ENCODE peak calls at places on chromosomes 2 and 18, in seven cellular contexts. O is IMR-90, A is spleen, J is hepatocyte, R is thyroid gland, I is HCT116, Z is right lobe of liver. Q is an unnamed sample.

GRCh38 chr2:199456383-199457146 is 1.2 kb downstream of the SATB2 start:
- DNase-seq in J (no peak), R (no peak), O (no peak), A (no peak), Z (no peak), I (no peak), Q (no peak)

GRCh38 chr2:182816856-182817255 is 49.6 kb downstream of the FRZB start:
- DNase-seq in R (no peak), O (peak), J (no peak), Z (no peak), I (no peak), A (no peak), Q (no peak)

GRCh38 chr2:230520875-230521155 is 104.8 kb downstream of the SP100 start:
- DNase-seq in I (no peak), A (no peak), O (peak), Z (no peak), J (no peak), R (no peak), Q (no peak)

GRCh38 chr2:27263287-27264252 is 723 bp upstream of the SLC30A3 start:
- DNase-seq in O (no peak), R (no peak), Z (no peak), A (no peak), I (no peak), J (no peak), Q (no peak)

GRCh38 chr2:111617299-111617803 is 266.6 kb downstream of the ANAPC1 start:
- DNase-seq in O (peak), A (no peak), I (peak), J (no peak), Z (no peak), R (no peak), Q (no peak)

GRCh38 chr2:68926782-68927181 is 25.9 kb downstream of the GKN2 start:
- DNase-seq in O (no peak), A (no peak), J (no peak), R (peak), I (no peak), Z (no peak), Q (no peak)

GRCh38 chr2:109454764-109455394 is 158.9 kb downstream of the SEPTIN10 start:
- DNase-seq in J (no peak), I (no peak), Z (no peak), R (no peak), A (peak), O (no peak), Q (no peak)

GRCh38 chr2:25606892-25607291 is 66.5 kb downstream of the DTNB start:
- DNase-seq in Z (no peak), J (peak), I (no peak), A (no peak), O (peak), R (no peak), Q (no peak)

GRCh38 chr2:73984922-73985317 is 210 bp downstream of the TET3 start:
- DNase-seq in O (no peak), J (peak), I (no peak), R (peak), Z (peak), A (no peak), Q (no peak)

GRCh38 chr2:191666733-191667132 is 11.2 kb upstream of the NABP1 start:
- DNase-seq in I (no peak), Z (no peak), J (no peak), R (no peak), A (no peak), O (peak), Q (no peak)

GRCh38 chr2:222174450-222174849 is 124.3 kb downstream of the PAX3 start:
- DNase-seq in J (no peak), I (no peak), R (no peak), O (no peak), A (no peak), Z (no peak), Q (no peak)

GRCh38 chr18:41396861-41397260 is 558.2 kb upstream of the PIK3C3 start:
- DNase-seq in J (peak), A (no peak), Z (no peak), O (peak), R (no peak), I (no peak), Q (no peak)

GRCh38 chr2:157444643-157445040 is 753 bp upstream of the CYTIP start:
- DNase-seq in O (no peak), J (no peak), I (no peak), Z (no peak), R (no peak), A (peak), Q (no peak)

GRCh38 chr2:168639024-168639423 is 163.4 kb upstream of the NOSTRIN start:
- DNase-seq in I (no peak), R (no peak), J (peak), A (no peak), O (no peak), Z (no peak), Q (no peak)

GRCh38 chr2:222433381-222434173 is 9.2 kb downstream of the SGPP2 start:
- DNase-seq in O (no peak), A (no peak), Z (no peak), I (no peak), J (no peak), R (peak), Q (no peak)

GRCh38 chr2:60934153-60934722 is 52.9 kb downstream of the REL start:
- DNase-seq in J (no peak), Z (no peak), O (no peak), R (no peak), A (no peak), I (no peak), Q (no peak)

GRCh38 chr2:72145658-72146329 is 1.9 kb downstream of the CYP26B1 start:
- DNase-seq in I (no peak), R (no peak), O (no peak), Z (no peak), A (peak), J (peak), Q (no peak)

GRCh38 chr2:138708682-138709241 is 71.4 kb downstream of the NXPH2 start:
- DNase-seq in Z (no peak), A (no peak), J (no peak), O (peak), R (no peak), I (no peak), Q (no peak)

GRCh38 chr2:42792583-42793313 is at the start of gene HAAO:
- DNase-seq in A (peak), I (no peak), J (peak), O (no peak), R (peak), Z (no peak), Q (no peak)

GRCh38 chr2:145752091-145752806 is 1232.3 kb upstream of the ZEB2 start:
- DNase-seq in Z (no peak), A (no peak), I (peak), J (peak), R (peak), O (peak), Q (peak)

GRCh38 chr2:194686569-194686968 is 970.5 kb upstream of the SLC39A10 start:
- DNase-seq in A (no peak), R (no peak), O (no peak), J (no peak), Z (no peak), I (no peak), Q (no peak)

GRCh38 chr18:62187543-62188378 is 706 bp downstream of the RELCH start:
- DNase-seq in R (peak), A (no peak), O (peak), Z (peak), J (peak), I (no peak), Q (no peak)

GRCh38 chr2:12702661-12703121 is 14.0 kb upstream of the TRIB2 start:
- DNase-seq in Z (no peak), I (no peak), O (peak), A (no peak), R (no peak), J (no peak), Q (no peak)

GRCh38 chr2:237907144-237907543 is 47.7 kb downstream of the RAMP1 start:
- DNase-seq in O (no peak), A (no peak), R (no peak), J (no peak), Z (no peak), I (no peak), Q (no peak)

GRCh38 chr2:126668254-126668653 is 12.3 kb downstream of the GYPC start:
- DNase-seq in I (no peak), Z (no peak), O (no peak), A (no peak), J (no peak), R (no peak), Q (no peak)

GRCh38 chr2:209574515-209574914 is 150.7 kb downstream of the MAP2 start:
- DNase-seq in I (no peak), O (no peak), Z (no peak), J (no peak), R (no peak), A (no peak), Q (no peak)

GRCh38 chr2:8513601-8514273 is 168.1 kb upstream of the ID2 start:
- DNase-seq in R (no peak), O (no peak), Z (no peak), J (no peak), I (no peak), A (peak), Q (no peak)

GRCh38 chr2:11128258-11128951 is 26.9 kb upstream of the SLC66A3 start:
- DNase-seq in I (no peak), R (no peak), A (peak), O (peak), J (no peak), Z (no peak), Q (peak)

GRCh38 chr2:238152811-238153688 is 5.7 kb upstream of the ERFE start:
- DNase-seq in R (no peak), A (no peak), O (no peak), J (no peak), I (no peak), Z (no peak), Q (no peak)

GRCh38 chr18:27109403-27109802 is 75.7 kb downstream of the CHST9 start:
- DNase-seq in O (no peak), R (no peak), A (no peak), J (no peak), I (no peak), Z (no peak), Q (no peak)

GRCh38 chr18:70021043-70021442 is 73.4 kb upstream of the CD226 start:
- DNase-seq in J (no peak), O (no peak), R (no peak), I (no peak), A (no peak), Z (no peak), Q (no peak)

GRCh38 chr18:1048048-1048447 is 143.4 kb downstream of the ADCYAP1 start:
- DNase-seq in O (no peak), Z (no peak), J (no peak), R (no peak), A (no peak), I (no peak), Q (peak)

GRCh38 chr2:68196120-68196716 is 38.5 kb downstream of the PNO1 start:
- DNase-seq in O (peak), Z (no peak), A (no peak), I (no peak), R (no peak), J (peak), Q (no peak)

DNA sequence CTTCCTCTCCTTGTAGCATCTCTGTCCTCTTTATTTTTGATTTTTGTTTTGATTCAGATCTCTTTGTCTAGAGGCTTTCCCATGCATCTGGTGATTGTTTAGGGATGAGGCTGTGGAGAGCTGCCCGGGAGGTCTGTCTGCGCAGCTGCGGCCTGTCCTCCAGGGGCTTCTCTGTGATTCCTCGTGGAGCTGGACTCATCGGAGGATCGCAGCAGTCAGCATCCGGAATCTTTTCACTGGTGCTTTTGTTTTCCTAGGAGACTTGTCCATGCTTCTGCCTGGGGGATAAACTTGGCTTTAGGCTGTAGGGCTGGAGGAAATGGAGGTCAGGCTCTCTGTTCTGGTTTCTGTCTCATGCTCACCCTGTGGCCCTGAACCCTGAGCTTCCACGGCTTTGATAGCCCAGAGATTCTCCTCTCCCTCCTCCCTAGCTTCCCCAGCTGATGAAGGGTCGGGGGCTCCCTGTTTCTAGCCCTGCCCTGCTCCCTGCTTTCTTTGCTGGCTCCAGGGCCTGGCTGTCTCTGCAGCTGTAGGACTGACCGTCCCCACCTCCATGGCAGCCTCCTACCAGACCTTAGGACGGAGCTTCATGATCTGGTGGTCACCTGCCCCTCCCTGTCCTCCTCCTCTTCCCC is 35.5 kb downstream of the ZNF532 start:
- DNase-seq in I (no peak), Z (no peak), R (no peak), J (no peak), A (no peak), O (no peak), Q (no peak)
- TF ChIP-seq CTCF in I (no peak), Z (no peak), R (no peak), J (no peak), A (no peak), O (no peak), Q (no peak)

GRCh38 chr2:218881744-218882462 is 1.3 kb downstream of the WNT10A start:
- DNase-seq in R (no peak), O (no peak), J (no peak), I (no peak), Z (no peak), A (peak), Q (no peak)
- H3K4me3 ChIP-seq in R (no peak), O (no peak), J (no peak), I (no peak), Z (no peak), A (no peak), Q (no peak)

DNA sequence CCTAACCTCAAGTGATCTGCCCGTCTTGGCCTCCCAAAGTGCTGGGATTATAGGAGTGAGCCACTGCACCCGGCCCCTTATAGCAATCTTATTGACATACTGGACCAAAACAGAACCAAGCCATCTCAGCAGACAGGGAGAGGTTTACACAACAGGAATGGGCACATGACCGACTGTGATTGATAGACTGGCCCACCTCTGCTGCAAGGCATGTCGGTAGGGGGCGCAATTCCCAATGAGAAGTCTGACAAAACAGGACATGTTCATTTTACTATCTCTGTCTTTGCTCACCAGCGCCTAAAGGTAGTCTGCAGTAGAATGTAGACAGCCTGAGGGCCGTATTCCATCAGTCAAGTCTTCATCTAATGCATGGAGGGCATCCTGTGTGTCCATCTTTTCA is 2.0 kb downstream of the LYPD6B start:
- DNase-seq in O (no peak), R (no peak), A (no peak), I (peak), J (peak), Z (no peak), Q (no peak)
- TF ChIP-seq CTCF in O (peak), R (no peak), A (no peak), I (peak), J (peak), Z (peak), Q (peak)

DNA sequence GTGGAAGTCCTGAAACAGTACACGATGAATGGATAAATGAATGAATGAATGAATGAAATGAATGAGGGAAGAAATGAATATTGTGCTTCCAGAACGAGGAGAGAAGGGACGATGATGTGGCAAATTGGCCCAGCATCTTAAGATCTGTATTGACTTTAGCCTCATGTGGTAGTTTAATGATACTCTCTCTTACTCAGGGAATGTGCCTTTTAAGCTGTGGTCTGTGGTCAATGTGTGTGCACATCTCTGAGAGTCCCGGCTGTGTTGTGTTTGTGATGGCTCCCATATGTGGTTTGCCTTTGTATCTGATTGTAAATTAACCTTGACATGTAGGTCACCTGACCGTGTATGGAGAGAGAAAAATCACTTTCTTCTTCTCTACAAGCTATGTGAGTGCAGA is 91.1 kb downstream of the NEDD4L start:
- DNase-seq in J (no peak), Z (no peak), R (no peak), A (no peak), I (no peak), O (peak), Q (peak)
- H3K4me3 ChIP-seq in J (no peak), Z (no peak), R (no peak), A (no peak), I (no peak), O (no peak), Q (peak)

DNA sequence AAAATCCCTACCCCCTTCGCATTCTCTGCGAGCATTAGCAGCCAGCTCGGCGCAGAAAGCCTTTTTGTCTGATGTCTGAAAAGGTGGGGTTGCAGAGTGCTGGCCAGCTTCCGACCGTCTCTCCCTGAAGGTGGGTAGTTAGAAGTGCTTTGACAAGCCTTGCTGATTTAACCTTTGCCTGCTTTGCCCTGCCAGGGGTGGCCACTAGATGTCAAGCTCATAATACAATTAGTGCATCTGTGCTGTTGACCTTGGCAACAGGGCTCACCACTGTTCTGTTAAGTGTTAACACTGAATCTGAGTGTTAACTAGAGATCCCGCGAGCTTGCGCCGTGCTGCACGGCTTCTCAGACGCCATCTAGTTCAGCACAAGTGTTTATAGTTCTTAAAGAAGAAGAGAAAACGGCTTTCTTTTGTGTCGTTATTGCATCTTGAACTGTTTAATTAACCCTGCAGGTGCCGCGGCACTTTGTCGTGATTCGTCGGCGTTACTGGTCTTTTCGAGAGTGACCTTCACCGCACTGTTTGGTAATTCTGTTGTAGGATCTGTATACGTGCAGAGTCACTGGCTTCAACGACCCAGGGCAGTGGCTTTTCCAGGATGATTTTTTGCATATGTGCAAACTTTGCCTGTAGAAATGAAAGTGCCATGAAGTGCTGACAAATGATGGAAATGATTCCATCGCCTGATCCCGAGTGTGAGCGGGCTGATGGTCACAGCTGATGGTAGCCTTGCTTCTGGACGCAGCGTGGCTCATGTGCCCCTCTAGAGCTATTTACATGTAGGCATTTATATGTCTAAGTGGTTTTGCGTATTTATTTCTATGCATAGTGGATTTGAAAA is 5.5 kb downstream of the SALL3 start:
- DNase-seq in O (no peak), Z (peak), I (no peak), J (no peak), R (no peak), A (no peak), Q (no peak)
- TF ChIP-seq CTCF in O (peak), Z (peak), I (peak), J (peak), R (no peak), A (no peak), Q (no peak)

DNA sequence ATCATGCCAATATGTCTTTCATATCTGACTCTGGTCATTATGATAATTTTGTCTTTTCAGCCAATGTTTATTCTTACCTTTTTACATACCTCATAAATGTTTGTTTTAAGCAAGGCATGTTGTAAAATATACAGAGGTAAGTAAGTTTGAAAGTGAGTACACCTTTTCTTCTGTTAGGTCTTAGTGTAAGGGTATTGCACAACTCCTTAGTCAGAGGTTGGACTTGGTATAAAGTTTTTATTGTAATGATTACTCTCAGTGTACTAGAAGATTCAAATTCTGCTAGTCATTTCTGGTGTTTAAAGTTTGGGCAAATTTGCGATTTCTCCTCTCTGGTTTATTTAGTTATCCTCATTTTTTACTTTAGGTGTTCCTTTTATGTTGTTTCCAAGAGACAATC is 564.3 kb upstream of the FSIP2 start:
- DNase-seq in O (no peak), J (no peak), I (no peak), Z (no peak), A (no peak), R (no peak), Q (no peak)
- H3K4me3 ChIP-seq in O (no peak), J (no peak), I (no peak), Z (no peak), A (no peak), R (no peak), Q (no peak)

Q was measured in HFF-Myc.